ENCODE peak calls at places on chromosomes 16 and 17, in nine cellular contexts. D, I, Y, K, G, B, R, Q and H are unnamed samples.

GRCh38 chr17:71828182-71828596 is 292.6 kb upstream of the SOX9 start:
- DNase-seq in R (no peak), K (no peak), Q (no peak), D (peak; percentile 2), G (peak; percentile 17), B (no peak), I (no peak), Y (peak; percentile 13), H (no peak)

GRCh38 chr17:45873728-45874127 is 20.6 kb upstream of the MAPT start:
- DNase-seq in R (no peak), B (no peak), Q (no peak), D (no peak), K (no peak), G (no peak), Y (no peak), I (peak; percentile 14), H (no peak)

GRCh38 chr16:52256310-52257078 is 290.4 kb downstream of the TOX3 start:
- DNase-seq in I (no peak), D (no peak), R (no peak), K (no peak), B (no peak), G (no peak), Q (no peak), Y (no peak), H (no peak)

GRCh38 chr17:35022536-35023063 is 40.9 kb downstream of the RFFL start:
- DNase-seq in G (peak; percentile 84), I (no peak), D (peak; percentile 87), Q (peak; percentile 78), B (peak; percentile 62), K (peak; percentile 38), Y (peak; percentile 92), R (peak; percentile 62), H (peak; percentile 92)

GRCh38 chr17:28570716-28571254 is 539 bp downstream of the PIGS start:
- DNase-seq in R (peak; percentile 30), I (no peak), Q (peak; percentile 35), Y (no peak), D (no peak), B (peak; percentile 57), G (no peak), K (no peak), H (no peak)

GRCh38 chr17:41442772-41443171 is 2.0 kb upstream of the KRT38 start:
- DNase-seq in D (peak; percentile 57), I (no peak), G (peak; percentile 59), Y (no peak), R (no peak), Q (no peak), B (no peak), K (no peak), H (no peak)

GRCh38 chr16:64047207-64047606 is 1074.7 kb downstream of the CDH11 start:
- DNase-seq in Q (no peak), G (no peak), I (no peak), K (no peak), B (no peak), Y (no peak), D (no peak), R (no peak), H (no peak)

GRCh38 chr17:6711081-6711674 is 2.0 kb downstream of the SLC13A5 start:
- DNase-seq in G (no peak), D (no peak), K (no peak), I (no peak), B (no peak), R (no peak), Q (peak; percentile 18), Y (no peak), H (no peak)

GRCh38 chr17:72446525-72447250 is 325.9 kb downstream of the SOX9 start:
- DNase-seq in R (no peak), G (no peak), Q (no peak), Y (no peak), D (peak; percentile 83), I (no peak), B (no peak), K (no peak), H (no peak)

GRCh38 chr16:11251525-11252481 is 4.2 kb downstream of the SOCS1 start:
- DNase-seq in G (peak; percentile 52), D (peak; percentile 91), K (no peak), Q (no peak), I (no peak), Y (no peak), B (peak; percentile 72), R (no peak), H (no peak)

GRCh38 chr17:65389426-65389825 is 172.0 kb downstream of the AXIN2 start:
- DNase-seq in R (no peak), K (no peak), Q (no peak), B (no peak), Y (no peak), I (no peak), G (peak; percentile 33), D (peak; percentile 20), H (no peak)

GRCh38 chr16:68790130-68790761 is 53.1 kb upstream of the TANGO6 start:
- DNase-seq in R (no peak), Y (peak; percentile 82), B (no peak), D (peak; percentile 69), Q (no peak), I (peak; percentile 63), G (peak; percentile 95), K (peak; percentile 43), H (no peak)

GRCh38 chr16:55832788-55833583 is at the start of gene CES1:
- DNase-seq in I (no peak), G (no peak), Y (no peak), B (no peak), D (no peak), K (peak; percentile 68), R (peak; percentile 39), Q (peak; percentile 62), H (peak; percentile 85)

DNA sequence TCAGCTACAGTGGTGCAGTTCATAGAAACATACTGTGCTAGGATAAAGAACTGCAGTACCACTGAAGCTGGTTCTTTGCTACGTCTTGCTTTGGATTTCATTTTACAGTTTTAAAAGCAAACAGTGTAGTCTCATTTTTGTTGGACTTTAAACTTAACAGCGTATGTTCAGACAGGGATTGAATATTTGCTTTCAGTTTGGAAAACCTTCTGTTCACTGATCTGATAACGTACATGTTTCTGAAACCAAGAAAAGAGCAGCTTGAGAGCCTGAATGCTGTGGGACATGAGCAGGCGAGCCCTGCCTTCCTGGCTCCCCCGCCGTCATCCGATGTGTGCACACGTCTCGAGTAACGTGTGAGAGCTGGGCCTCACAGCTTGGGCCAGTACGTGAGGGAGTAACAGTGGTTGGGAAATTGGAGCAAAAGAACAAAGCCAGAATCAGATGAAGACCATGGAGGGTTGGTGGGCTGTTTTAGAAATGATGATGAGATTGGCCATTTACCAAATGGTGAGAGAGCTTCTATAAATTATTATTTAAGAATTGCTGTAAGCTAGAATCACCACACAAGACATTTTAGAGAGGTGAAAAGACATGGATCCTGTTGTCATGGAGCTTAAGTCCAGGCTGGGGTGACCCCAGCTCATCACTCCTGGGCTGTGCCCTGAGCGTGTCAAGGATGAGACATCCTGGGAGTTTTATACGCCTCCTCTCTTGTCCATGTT is 20.8 kb upstream of the CLEC18C start:
- DNase-seq in D (no peak), R (no peak), Q (no peak), G (no peak), K (no peak), Y (no peak), B (no peak), I (no peak), H (no peak)
- H3K27ac ChIP-seq in D (no peak overlapping the region), R (no peak overlapping the region), Q (peak overlapping the region; percentile 2), G (no peak overlapping the region), K (no peak overlapping the region), Y (no peak overlapping the region), B (no peak overlapping the region), I (no peak overlapping the region), H (no peak overlapping the region)

GRCh38 chr17:74194682-74195081 is 8.8 kb upstream of the RPL38 start:
- DNase-seq in I (no peak), R (no peak), Y (no peak), K (no peak), B (no peak), D (no peak), G (no peak), Q (no peak), H (no peak)
- H3K27ac ChIP-seq in I (no peak overlapping the region), R (no peak overlapping the region), Y (no peak overlapping the region), K (no peak overlapping the region), B (no peak overlapping the region), D (no peak overlapping the region), G (no peak overlapping the region), Q (no peak overlapping the region), H (no peak overlapping the region)

GRCh38 chr17:8946476-8946875 is 19.0 kb downstream of the PIK3R5 start:
- DNase-seq in Y (peak; percentile 57), B (no peak), D (peak; percentile 2), G (peak; percentile 8), Q (no peak), I (no peak), K (no peak), R (no peak), H (no peak)

GRCh38 chr17:8948462-8948861 is 17.0 kb downstream of the PIK3R5 start:
- DNase-seq in R (no peak), K (no peak), I (no peak), D (no peak), Q (no peak), G (no peak), Y (no peak), B (no peak), H (no peak)

GRCh38 chr17:8951210-8951609 is 14.3 kb downstream of the PIK3R5 start:
- DNase-seq in D (no peak), I (no peak), B (no peak), R (no peak), Q (no peak), K (no peak), G (no peak), Y (no peak), H (no peak)

GRCh38 chr17:8947201-8947600 is 18.3 kb downstream of the PIK3R5 start:
- DNase-seq in G (peak; percentile 9), I (no peak), Q (no peak), R (no peak), Y (peak; percentile 65), B (no peak), K (no peak), D (no peak), H (no peak)

DNA sequence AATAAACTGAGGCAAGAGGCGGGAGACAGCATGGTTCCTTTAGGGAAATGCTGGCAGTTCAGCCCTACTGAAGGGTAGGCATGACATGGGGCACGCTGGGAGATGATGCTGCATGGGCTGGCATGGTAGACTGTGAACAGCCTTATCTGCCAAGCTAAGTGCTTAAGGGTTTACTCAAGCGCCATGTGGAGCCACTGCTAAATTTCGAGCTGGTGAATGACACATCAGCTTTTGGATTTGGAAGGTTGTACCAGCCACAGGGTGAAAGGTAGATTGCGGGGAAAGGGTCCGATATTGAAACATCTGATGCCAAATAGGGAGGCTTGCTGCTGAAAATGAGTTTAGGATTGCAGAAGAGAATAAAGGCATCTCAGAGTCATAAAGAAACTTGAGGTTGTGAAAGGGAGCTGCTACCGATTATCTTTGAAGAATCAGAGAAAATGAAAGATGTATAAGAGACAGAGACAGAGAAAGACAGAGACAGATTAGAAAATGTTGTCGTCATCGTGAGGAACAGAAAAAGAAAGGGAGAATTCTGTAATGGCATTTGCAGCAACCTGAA is 16.4 kb downstream of the PIK3R5 start:
- DNase-seq in G (no peak), K (no peak), Y (no peak), I (no peak), B (no peak), Q (no peak), D (no peak), R (no peak), H (no peak)
- H3K27ac ChIP-seq in G (no peak overlapping the region), K (no peak overlapping the region), Y (no peak overlapping the region), I (no peak overlapping the region), B (no peak overlapping the region), Q (no peak overlapping the region), D (no peak overlapping the region), R (no peak overlapping the region), H (no peak overlapping the region)

DNA sequence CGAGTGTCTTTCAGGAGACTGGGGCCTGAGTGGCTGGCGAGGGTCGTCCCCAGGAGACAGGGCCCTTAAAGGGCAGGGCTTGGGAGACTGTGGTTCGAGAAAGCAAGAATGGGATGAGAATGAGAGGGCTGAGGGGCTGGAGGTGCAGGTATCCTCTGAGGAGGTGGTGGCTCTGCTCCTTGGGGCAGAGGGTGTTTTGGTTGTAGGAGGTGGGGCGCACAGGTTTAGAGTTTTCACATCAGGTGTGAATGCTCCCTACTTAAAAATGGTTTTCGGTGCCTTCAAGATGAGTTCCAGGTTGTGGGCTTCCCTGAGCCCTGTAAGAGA is 430 bp downstream of the BCAS3 start:
- DNase-seq in B (no peak), D (no peak), Y (no peak), I (no peak), Q (no peak), K (no peak), R (no peak), G (no peak), H (no peak)
- H3K27ac ChIP-seq in B (peak overlapping the region; percentile 53), D (peak overlapping the region; percentile 43), Y (peak overlapping the region; percentile 35), I (peak overlapping the region; percentile 31), Q (peak overlapping the region; percentile 85), K (peak overlapping the region; percentile 90), R (peak overlapping the region; percentile 81), G (peak overlapping the region; percentile 85), H (peak overlapping the region; percentile 85)